ENCODE peak calls at places on chromosomes 12 and 14, in five cellular contexts. C is A549, Q is K562, A is GM12878, W is H1. K is an unnamed sample.

GRCh38 chr12:6084261-6084968 is 40.1 kb downstream of the VWF start:
- DNase-seq in W (no peak), C (peak; percentile 57), A (no peak), Q (no peak), K (no peak)

GRCh38 chr14:22265319-22266140 is 323.5 kb downstream of the DAD1 start:
- DNase-seq in Q (no peak), W (no peak), A (no peak), C (no peak), K (no peak)

GRCh38 chr12:38269897-38270296 is 46.7 kb upstream of the ALG10B start:
- DNase-seq in W (no peak), C (no peak), A (no peak), Q (no peak), K (no peak)

GRCh38 chr12:1517007-1517406 is 77.4 kb downstream of the FBXL14 start:
- DNase-seq in C (peak; percentile 53), Q (no peak), A (no peak), W (no peak), K (peak; percentile 10)

GRCh38 chr12:100267603-100268281 is 765 bp downstream of the SCYL2 start:
- DNase-seq in C (no peak), W (no peak), A (no peak), Q (no peak), K (peak; percentile 12)

GRCh38 chr14:21199611-21200570 is 44.0 kb upstream of the OR5AU1 start:
- DNase-seq in C (no peak), W (no peak), Q (no peak), A (no peak), K (no peak)

GRCh38 chr12:110741795-110742717 is 635 bp downstream of the PPP1CC start:
- DNase-seq in Q (no peak), A (no peak), C (peak; percentile 29), W (no peak), K (no peak)

GRCh38 chr14:35420036-35420811 is 15.7 kb upstream of the NFKBIA start:
- DNase-seq in W (no peak), Q (no peak), C (no peak), A (no peak), K (no peak)

GRCh38 chr12:53059434-53060063 is 9.7 kb downstream of the TNS2 start:
- DNase-seq in Q (no peak), C (no peak), A (no peak), W (no peak), K (no peak)

GRCh38 chr12:106585862-106586534 is 3.2 kb downstream of the RFX4 start:
- DNase-seq in C (peak; percentile 50), W (no peak), Q (no peak), A (no peak), K (no peak)

GRCh38 chr14:94052662-94053061 is 26.5 kb downstream of the OTUB2 start:
- DNase-seq in Q (no peak), A (no peak), C (no peak), W (no peak), K (no peak)
- TF ChIP-seq HDAC2 in Q (no peak), A (no peak), C (no peak), W (no peak), K (no peak)

DNA sequence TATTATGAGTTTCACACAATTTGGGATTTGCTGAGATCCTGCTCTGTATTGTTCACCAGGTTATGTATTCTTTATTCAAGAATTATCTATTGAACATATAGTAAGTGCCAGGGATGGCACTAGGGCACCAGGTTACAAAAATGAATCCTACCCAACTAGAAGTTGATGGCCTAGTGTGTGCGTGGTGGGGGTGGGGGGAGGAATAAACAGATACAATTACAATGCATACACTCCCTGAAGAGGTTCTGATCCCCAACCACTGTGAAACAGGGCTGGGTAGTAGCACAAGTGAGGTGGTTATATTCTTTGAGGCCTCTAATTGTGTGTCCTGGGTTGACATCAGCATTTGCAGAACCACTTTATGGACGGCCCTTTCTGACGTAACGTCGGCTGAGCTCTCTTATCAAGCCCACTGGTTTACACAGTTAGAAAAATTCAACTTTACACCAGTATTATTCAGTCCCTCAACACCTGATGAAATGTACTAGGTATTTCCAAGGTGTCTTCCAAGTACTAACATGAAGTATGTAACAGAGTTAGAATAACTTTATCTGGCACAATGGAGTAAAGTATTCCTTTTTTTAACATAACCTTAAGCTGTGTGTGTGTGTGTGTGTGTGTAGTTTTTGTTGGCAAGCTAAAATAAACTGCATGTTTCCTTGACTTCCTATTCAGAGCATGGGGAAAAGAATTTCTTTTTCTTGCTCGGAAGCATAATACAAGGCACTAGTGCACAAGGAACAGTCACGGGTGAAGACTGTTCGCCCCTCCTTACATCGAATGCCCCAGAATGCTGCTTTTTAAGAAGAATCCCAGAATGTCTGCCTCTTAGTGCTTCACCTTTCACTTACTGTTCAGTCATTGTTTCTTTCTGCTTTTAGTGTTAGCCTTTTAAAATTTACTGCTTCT is 8.1 kb upstream of the GLRX5 start:
- DNase-seq in C (no peak), A (no peak), Q (no peak), W (no peak), K (peak; percentile 46)
- TF ChIP-seq CHD2 in C (no peak), A (no peak), Q (no peak), W (no peak), K (no peak)

GRCh38 chr14:77151918-77152588 is 10.5 kb upstream of the ZDHHC22 start:
- DNase-seq in Q (peak; percentile 19), W (no peak), C (peak; percentile 42), A (no peak), K (no peak)

GRCh38 chr14:77154421-77154820 is 12.8 kb upstream of the ZDHHC22 start:
- DNase-seq in Q (no peak), W (no peak), C (no peak), A (no peak), K (no peak)

GRCh38 chr14:77153802-77154201 is 12.2 kb upstream of the ZDHHC22 start:
- DNase-seq in W (no peak), Q (no peak), C (no peak), A (no peak), K (no peak)

GRCh38 chr14:77148510-77149231 is 7.1 kb upstream of the ZDHHC22 start:
- DNase-seq in C (peak; percentile 37), W (no peak), A (no peak), Q (no peak), K (no peak)

GRCh38 chr14:77151245-77151644 is 9.7 kb upstream of the ZDHHC22 start:
- DNase-seq in C (peak; percentile 25), A (no peak), W (no peak), Q (peak; percentile 33), K (no peak)
- TF ChIP-seq HDAC2 in C (no peak), A (no peak), W (no peak), Q (no peak), K (no peak)

GRCh38 chr12:124681779-124682391 is 114.5 kb upstream of the NCOR2 start:
- DNase-seq in W (no peak), A (no peak), Q (no peak), C (peak; percentile 84), K (peak; percentile 41)

GRCh38 chr12:124683725-124684124 is 116.3 kb upstream of the NCOR2 start:
- DNase-seq in C (no peak), W (no peak), Q (no peak), A (no peak), K (no peak)

GRCh38 chr12:124682425-124683329 is 115.3 kb upstream of the NCOR2 start:
- DNase-seq in A (no peak), W (no peak), Q (no peak), C (no peak), K (no peak)

GRCh38 chr12:124684496-124684895 is 117.1 kb upstream of the NCOR2 start:
- DNase-seq in A (no peak), C (no peak), Q (no peak), W (no peak), K (no peak)

DNA sequence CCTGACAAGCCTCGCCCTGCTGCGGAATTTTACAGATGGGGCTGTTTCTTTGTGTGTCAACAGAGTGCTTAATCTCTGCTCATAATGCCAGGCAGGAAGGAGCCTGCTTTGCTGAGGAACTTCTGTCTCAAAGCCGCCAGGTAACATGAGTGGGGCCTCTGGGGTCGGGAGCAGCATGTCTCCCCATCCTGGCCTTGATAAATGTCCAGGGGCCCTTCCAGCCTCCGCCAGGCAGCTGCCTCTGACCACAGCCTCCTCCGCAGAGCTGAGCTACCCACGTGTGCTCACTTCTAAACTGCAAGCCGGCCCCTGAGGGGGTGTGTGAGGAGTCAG is 115.9 kb upstream of the NCOR2 start:
- DNase-seq in C (peak; percentile 87), Q (no peak), W (no peak), A (no peak), K (peak; percentile 57)
- TF ChIP-seq CHD2 in C (no peak), Q (no peak), W (no peak), A (no peak), K (no peak)

GRCh38 chr12:27177716-27178115 is 66.4 kb upstream of the STK38L start:
- DNase-seq in A (no peak), C (peak; percentile 74), Q (no peak), W (no peak), K (no peak)
- TF ChIP-seq HDAC2 in A (no peak), C (no peak), Q (no peak), W (no peak), K (no peak)

DNA sequence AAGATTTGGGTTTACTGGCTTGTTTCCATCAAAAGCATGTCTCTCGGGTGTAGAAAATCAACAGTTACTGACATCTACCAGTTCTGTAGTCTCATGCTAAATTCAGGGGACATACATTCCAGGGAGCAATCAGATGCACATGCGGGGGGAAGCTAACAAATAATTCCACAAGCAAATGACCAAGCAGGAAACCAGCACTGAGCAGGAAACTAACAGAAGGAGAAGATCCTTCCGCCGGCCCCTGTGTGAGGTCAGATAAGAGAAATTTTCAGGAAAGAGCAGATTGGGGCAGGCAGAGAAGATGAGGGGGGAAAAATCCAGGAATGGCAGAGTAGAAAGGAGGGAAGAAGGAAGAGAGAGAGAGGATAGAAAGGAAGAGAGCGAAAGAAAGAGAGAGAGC is 127.6 kb upstream of the TMCC3 start:
- DNase-seq in C (no peak), Q (no peak), A (no peak), W (no peak), K (no peak)
- TF ChIP-seq CHD2 in C (no peak), Q (no peak), A (no peak), W (no peak), K (no peak)

GRCh38 chr12:19298837-19299605 is 140.3 kb upstream of the AEBP2 start:
- DNase-seq in W (no peak), Q (no peak), A (no peak), C (no peak), K (no peak)
- TF ChIP-seq HDAC2 in W (no peak), Q (no peak), A (no peak), C (no peak), K (no peak)

DNA sequence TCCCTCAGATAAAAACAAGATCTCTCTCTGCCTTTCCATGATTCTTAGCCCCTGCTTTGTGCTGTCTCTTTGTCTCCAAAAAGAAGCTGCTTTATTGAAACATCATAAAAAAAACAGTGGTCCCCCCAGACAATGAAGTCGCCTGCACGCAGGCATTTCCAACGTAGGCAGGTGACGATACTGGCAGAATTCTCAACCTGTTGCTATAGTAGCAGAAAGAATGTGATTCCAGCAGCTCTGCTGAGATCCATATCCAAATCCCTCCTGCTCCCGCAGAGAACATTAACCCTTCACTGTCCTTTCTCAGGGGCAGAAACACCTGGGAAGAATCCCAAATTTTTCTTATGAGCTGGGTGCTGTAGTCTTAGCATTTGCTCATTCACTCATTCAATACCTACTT is 84.8 kb downstream of the STON2 start:
- DNase-seq in W (peak; percentile 31), A (no peak), Q (no peak), C (no peak), K (no peak)
- TF ChIP-seq CHD2 in W (no peak), A (no peak), Q (no peak), C (no peak), K (no peak)

GRCh38 chr14:78785265-78785664 is 615.1 kb downstream of the NRXN3 start:
- DNase-seq in Q (no peak), C (no peak), W (no peak), A (no peak), K (no peak)
- TF ChIP-seq HDAC2 in Q (no peak), C (no peak), W (no peak), A (no peak), K (no peak)